ENCODE peak calls at places on chromosomes 1 and 21, in seven cellular contexts. P is stimulated activated CD4-positive, alpha-beta T cell treated with anti-CD3 and anti-CD28 coated beads, Interleukin-15, amount 100 ng/mL, for 24 hours; J is iPS DF 19.7; R is naive thymus-derived CD4-positive, alpha-beta T cell; Y is Right ventricle myocardium superior; L is lower lobe of right lung; A is mammary epithelial cell. T is an unnamed sample.

GRCh38 chr21:42075686-42076471 is 4.8 kb downstream of the UMODL1 start:
- DNase-seq in P (no peak), R (no peak), Y (no peak), L (no peak), J (no peak), A (no peak), T (no peak)

GRCh38 chr21:38494254-38494648 is 4.0 kb downstream of the ERG start:
- DNase-seq in Y (no peak), A (no peak), J (no peak), L (no peak), P (no peak), R (no peak), T (no peak)

GRCh38 chr1:220991506-220991905 is 112.3 kb downstream of the HLX start:
- DNase-seq in A (no peak), R (no peak), Y (no peak), J (no peak), P (no peak), L (no peak), T (no peak)

GRCh38 chr1:34341896-34342295 is 165.2 kb downstream of the C1orf94 start:
- DNase-seq in P (no peak), R (no peak), J (no peak), A (no peak), L (no peak), Y (no peak), T (no peak)

GRCh38 chr1:229169399-229169798 is 101.5 kb upstream of the RAB4A start:
- DNase-seq in A (no peak), R (no peak), J (no peak), Y (no peak), P (no peak), L (no peak), T (no peak)

GRCh38 chr1:243926299-243926698 is 76.3 kb upstream of the AKT3 start:
- DNase-seq in A (no peak), L (no peak), P (no peak), J (no peak), Y (no peak), R (no peak), T (no peak)

GRCh38 chr21:31332525-31332924 is 11.5 kb downstream of the TIAM1 start:
- DNase-seq in Y (no peak), J (no peak), L (no peak), R (no peak), A (no peak), P (peak), T (no peak)

GRCh38 chr21:45844181-45844580 is 137.4 kb upstream of the COL6A1 start:
- DNase-seq in A (no peak), R (no peak), Y (no peak), L (no peak), P (no peak), J (no peak), T (no peak)

GRCh38 chr1:80181418-80181817 is 1174.9 kb upstream of the ADGRL4 start:
- DNase-seq in R (no peak), A (no peak), Y (no peak), J (peak), P (no peak), L (no peak), T (no peak)

GRCh38 chr1:160838876-160839275 is 23.8 kb downstream of the CD244 start:
- DNase-seq in Y (no peak), A (no peak), P (no peak), R (no peak), J (no peak), L (no peak), T (peak)

GRCh38 chr1:47569681-47570470 is 132.0 kb downstream of the FOXD2 start:
- DNase-seq in L (peak), R (no peak), Y (no peak), J (no peak), A (peak), P (no peak), T (no peak)

GRCh38 chr1:209648931-209649776 is 3.1 kb downstream of the LAMB3 start:
- DNase-seq in R (no peak), P (no peak), A (peak), L (no peak), J (no peak), Y (no peak), T (no peak)

GRCh38 chr1:170730443-170730842 is 66.5 kb downstream of the PRRX1 start:
- DNase-seq in Y (no peak), L (no peak), A (no peak), J (no peak), R (no peak), P (no peak), T (no peak)

GRCh38 chr1:25501235-25502058 is 42.0 kb upstream of the LDLRAP1 start:
- DNase-seq in R (no peak), A (peak), Y (no peak), P (peak), J (peak), L (no peak), T (no peak)

GRCh38 chr1:94284481-94284880 is 47.1 kb upstream of the ARHGAP29 start:
- DNase-seq in R (no peak), P (no peak), A (no peak), J (no peak), L (no peak), Y (no peak), T (peak)